ENCODE peak calls at places on chromosomes 16 and 17, in six cellular contexts. K is stimulated activated CD8-positive, alpha-beta memory T cell treated with anti-CD3 and anti-CD28 coated beads, Interleukin-2, amount 100 ng/mL, for 48 hours; G is NCI-H1092 treated with DMSO at 0.1 percent for 48 hours; S is stimulated activated CD4-positive, alpha-beta T cell treated with anti-CD3 and anti-CD28 coated beads, Interleukin-2, amount 100 ng/mL, for 48 hours; J is ecto neural progenitor cell; D is T-helper 1 cell. T is an unnamed sample.
A peak's percentile ranks its signal among the peaks of the same experiment; 100 is the strongest.

GRCh38 chr16:275786-276232 is at the start of gene RGS11:
- DNase-seq in K (no peak), G (no peak), S (no peak), J (no peak), D (no peak), T (no peak)

GRCh38 chr16:86676216-86676800 is 98.0 kb downstream of the FOXL1 start:
- DNase-seq in K (no peak), G (no peak), S (no peak), J (no peak), D (no peak), T (no peak)

GRCh38 chr16:5018791-5019190 is 14.9 kb downstream of the NAGPA start:
- DNase-seq in K (no peak), G (no peak), S (no peak), J (no peak), D (no peak), T (no peak)

GRCh38 chr16:68782198-68783174 is 45.4 kb downstream of the CDH1 start:
- DNase-seq in K (no peak), G (no peak), S (no peak), J (no peak), D (peak; percentile 34), T (no peak)

GRCh38 chr17:50365165-50365564 is 7.8 kb downstream of the MRPL27 start:
- DNase-seq in K (no peak), G (no peak), S (no peak), J (no peak), D (no peak), T (no peak)

GRCh38 chr17:66904760-66905637 is 59.5 kb upstream of the CACNG4 start:
- DNase-seq in K (no peak), G (peak; percentile 95), S (no peak), J (no peak), D (no peak), T (no peak)

GRCh38 chr17:66943484-66943883 is 21.0 kb upstream of the CACNG4 start:
- DNase-seq in K (no peak), G (no peak), S (no peak), J (no peak), D (no peak), T (no peak)

GRCh38 chr16:734208-734980 is 6.4 kb downstream of the CIAO3 start:
- DNase-seq in K (no peak), G (no peak), S (no peak), J (no peak), D (no peak), T (no peak)

GRCh38 chr16:81319221-81319912 is 4.6 kb downstream of the GAN start:
- DNase-seq in K (no peak), G (no peak), S (no peak), J (no peak), D (no peak), T (no peak)

GRCh38 chr16:12137344-12138094 is 161.0 kb downstream of the SNX29 start:
- DNase-seq in K (no peak), G (no peak), S (no peak), J (no peak), D (no peak), T (no peak)

GRCh38 chr16:84209989-84210388 is 19.0 kb downstream of the ADAD2 start:
- DNase-seq in K (no peak), G (no peak), S (no peak), J (no peak), D (no peak), T (no peak)

GRCh38 chr16:85173077-85173980 is 61.1 kb upstream of the CIBAR2 start:
- DNase-seq in K (no peak), G (peak; percentile 39), S (no peak), J (no peak), D (no peak), T (no peak)

GRCh38 chr17:80879723-80880649 is 111.7 kb upstream of the CHMP6 start:
- DNase-seq in K (no peak), G (no peak), S (no peak), J (no peak), D (no peak), T (no peak)

GRCh38 chr17:57326764-57327163 is 70.4 kb downstream of the MSI2 start:
- DNase-seq in K (no peak), G (no peak), S (no peak), J (no peak), D (no peak), T (no peak)

GRCh38 chr17:35467824-35468223 is 19.3 kb upstream of the SLFN13 start:
- DNase-seq in K (no peak), G (no peak), S (no peak), J (no peak), D (peak; percentile 57), T (no peak)

GRCh38 chr16:73966851-73967250 is 329.8 kb upstream of the PSMD7 start:
- DNase-seq in K (no peak), G (no peak), S (no peak), J (no peak), D (no peak), T (no peak)

GRCh38 chr17:80920406-80920805 is 71.2 kb upstream of the CHMP6 start:
- DNase-seq in K (no peak), G (no peak), S (no peak), J (no peak), D (no peak), T (no peak)

GRCh38 chr17:78924481-78925151 is 571 bp downstream of the TIMP2 start:
- DNase-seq in K (no peak), G (no peak), S (no peak), J (peak; percentile 79), D (no peak), T (no peak)

GRCh38 chr17:9959377-9959981 is 54.4 kb upstream of the RCVRN start:
- DNase-seq in K (peak; percentile 39), G (no peak), S (peak; percentile 41), J (peak; percentile 89), D (peak; percentile 4), T (peak; percentile 49)

GRCh38 chr17:77817953-77818352 is 140.6 kb upstream of the TNRC6C start:
- DNase-seq in K (no peak), G (no peak), S (no peak), J (no peak), D (no peak), T (no peak)

GRCh38 chr17:17888821-17889220 is 52.0 kb upstream of the SREBF1 start:
- DNase-seq in K (no peak), G (no peak), S (no peak), J (peak; percentile 74), D (no peak), T (no peak)

GRCh38 chr17:306536-307294 is 45.9 kb downstream of the RPH3AL start:
- DNase-seq in K (no peak), G (no peak), S (no peak), J (no peak), D (no peak), T (no peak)

GRCh38 chr17:16286947-16287562 is 66.2 kb downstream of the CENPV start:
- DNase-seq in K (no peak), G (no peak), S (no peak), J (peak; percentile 55), D (no peak), T (peak; percentile 72)

GRCh38 chr16:89331371-89332109 is 114.0 kb downstream of the ZNF778 start:
- DNase-seq in K (no peak), G (no peak), S (no peak), J (no peak), D (no peak), T (no peak)

GRCh38 chr16:84999200-84999599 is 12.1 kb downstream of the ZDHHC7 start:
- DNase-seq in K (no peak), G (no peak), S (no peak), J (no peak), D (no peak), T (no peak)

GRCh38 chr17:38579934-38580333 is 25.8 kb downstream of the SRCIN1 start:
- DNase-seq in K (no peak), G (peak; percentile 97), S (no peak), J (peak; percentile 74), D (no peak), T (no peak)

GRCh38 chr17:65362826-65363225 is 198.6 kb downstream of the AXIN2 start:
- DNase-seq in K (no peak), G (no peak), S (no peak), J (no peak), D (no peak), T (no peak)

GRCh38 chr17:78442648-78443128 is 64.2 kb downstream of the PGS1 start:
- DNase-seq in K (no peak), G (no peak), S (no peak), J (no peak), D (no peak), T (no peak)

GRCh38 chr17:14498812-14499211 is 197.9 kb downstream of the HS3ST3B1 start:
- DNase-seq in K (no peak), G (no peak), S (no peak), J (no peak), D (no peak), T (no peak)

GRCh38 chr16:79601092-79601977 is 798 bp upstream of the MAF start:
- DNase-seq in K (no peak), G (no peak), S (no peak), J (peak; percentile 68), D (peak; percentile 52), T (no peak)

GRCh38 chr17:46842835-46843234 is 8.5 kb upstream of the WNT9B start:
- DNase-seq in K (no peak), G (no peak), S (no peak), J (no peak), D (no peak), T (no peak)